ENCODE peak calls at places on chromosome 7, in ten cellular contexts. One of them, this sample, is unnamed.

GRCh38 chr7:41977165-41977651 is 259.8 kb downstream of the GLI3 start:
- DNase-seq in HCEC 1CT: peak; percentile 59
- DNase-seq in glutamatergic neuron: no peak
- DNase-seq in BJ: no peak
- DNase-seq in occipital lobe: no peak
- DNase-seq in activated T-helper 1 cell treated with Interleukin-2 at 50 U/mL for 16 hours: no peak
- DNase-seq in EL: peak; percentile 56
- DNase-seq in BE2C: no peak
- DNase-seq in activated CD4-positive, alpha-beta T cell treated with anti-CD3 and anti-CD28 coated beads, Interleukin-2, amount 50 U/mL, for 4 hours: no peak
- DNase-seq in HFF-Myc: no peak
- DNase-seq in this sample: no peak

GRCh38 chr7:157513682-157514081 is 176.9 kb downstream of the DNAJB6 start:
- DNase-seq in BE2C: no peak
- DNase-seq in HFF-Myc: no peak
- DNase-seq in HCEC 1CT: no peak
- DNase-seq in EL: no peak
- DNase-seq in activated T-helper 1 cell treated with Interleukin-2 at 50 U/mL for 16 hours: no peak
- DNase-seq in BJ: no peak
- DNase-seq in activated CD4-positive, alpha-beta T cell treated with anti-CD3 and anti-CD28 coated beads, Interleukin-2, amount 50 U/mL, for 4 hours: no peak
- DNase-seq in occipital lobe: no peak
- DNase-seq in glutamatergic neuron: no peak
- DNase-seq in this sample: no peak

GRCh38 chr7:34059551-34059840 is 154.2 kb downstream of the BMPER start:
- DNase-seq in EL: peak; percentile 40
- DNase-seq in activated CD4-positive, alpha-beta T cell treated with anti-CD3 and anti-CD28 coated beads, Interleukin-2, amount 50 U/mL, for 4 hours: no peak
- DNase-seq in BJ: no peak
- DNase-seq in occipital lobe: no peak
- DNase-seq in glutamatergic neuron: no peak
- DNase-seq in HFF-Myc: no peak
- DNase-seq in BE2C: no peak
- DNase-seq in activated T-helper 1 cell treated with Interleukin-2 at 50 U/mL for 16 hours: no peak
- DNase-seq in HCEC 1CT: no peak
- DNase-seq in this sample: no peak

GRCh38 chr7:83677180-83677866 is 28.4 kb upstream of the SEMA3E start:
- DNase-seq in activated CD4-positive, alpha-beta T cell treated with anti-CD3 and anti-CD28 coated beads, Interleukin-2, amount 50 U/mL, for 4 hours: no peak
- DNase-seq in glutamatergic neuron: no peak
- DNase-seq in HFF-Myc: peak; percentile 93
- DNase-seq in activated T-helper 1 cell treated with Interleukin-2 at 50 U/mL for 16 hours: no peak
- DNase-seq in HCEC 1CT: peak; percentile 95
- DNase-seq in occipital lobe: no peak
- DNase-seq in EL: peak; percentile 90
- DNase-seq in BJ: peak; percentile 54
- DNase-seq in BE2C: peak; percentile 65
- DNase-seq in this sample: no peak

GRCh38 chr7:20350518-20350951 is 19.8 kb downstream of the ITGB8 start:
- DNase-seq in HFF-Myc: no peak
- DNase-seq in BJ: no peak
- DNase-seq in activated CD4-positive, alpha-beta T cell treated with anti-CD3 and anti-CD28 coated beads, Interleukin-2, amount 50 U/mL, for 4 hours: no peak
- DNase-seq in glutamatergic neuron: no peak
- DNase-seq in BE2C: no peak
- DNase-seq in EL: no peak
- DNase-seq in HCEC 1CT: no peak
- DNase-seq in occipital lobe: peak; percentile 40
- DNase-seq in activated T-helper 1 cell treated with Interleukin-2 at 50 U/mL for 16 hours: no peak
- DNase-seq in this sample: no peak

GRCh38 chr7:133230591-133231194 is 22.2 kb upstream of the EXOC4 start:
- DNase-seq in BE2C: peak; percentile 59
- DNase-seq in BJ: peak; percentile 5
- DNase-seq in HCEC 1CT: peak; percentile 29
- DNase-seq in activated T-helper 1 cell treated with Interleukin-2 at 50 U/mL for 16 hours: no peak
- DNase-seq in HFF-Myc: peak; percentile 52
- DNase-seq in occipital lobe: peak; percentile 1
- DNase-seq in activated CD4-positive, alpha-beta T cell treated with anti-CD3 and anti-CD28 coated beads, Interleukin-2, amount 50 U/mL, for 4 hours: peak; percentile 20
- DNase-seq in EL: peak; percentile 51
- DNase-seq in glutamatergic neuron: peak; percentile 51
- DNase-seq in this sample: no peak

GRCh38 chr7:11623093-11623678 is 208.8 kb downstream of the THSD7A start:
- DNase-seq in activated CD4-positive, alpha-beta T cell treated with anti-CD3 and anti-CD28 coated beads, Interleukin-2, amount 50 U/mL, for 4 hours: no peak
- DNase-seq in EL: no peak
- DNase-seq in BJ: no peak
- DNase-seq in BE2C: no peak
- DNase-seq in activated T-helper 1 cell treated with Interleukin-2 at 50 U/mL for 16 hours: no peak
- DNase-seq in HCEC 1CT: no peak
- DNase-seq in HFF-Myc: no peak
- DNase-seq in occipital lobe: no peak
- DNase-seq in glutamatergic neuron: no peak
- DNase-seq in this sample: no peak

GRCh38 chr7:37738338-37738737 is 54.8 kb downstream of the GPR141 start:
- DNase-seq in HFF-Myc: no peak
- DNase-seq in glutamatergic neuron: no peak
- DNase-seq in BE2C: no peak
- DNase-seq in activated CD4-positive, alpha-beta T cell treated with anti-CD3 and anti-CD28 coated beads, Interleukin-2, amount 50 U/mL, for 4 hours: no peak
- DNase-seq in HCEC 1CT: no peak
- DNase-seq in occipital lobe: no peak
- DNase-seq in BJ: no peak
- DNase-seq in activated T-helper 1 cell treated with Interleukin-2 at 50 U/mL for 16 hours: no peak
- DNase-seq in EL: no peak
- DNase-seq in this sample: no peak

GRCh38 chr7:129295015-129295423 is 70.2 kb downstream of the AHCYL2 start:
- DNase-seq in glutamatergic neuron: no peak
- DNase-seq in activated CD4-positive, alpha-beta T cell treated with anti-CD3 and anti-CD28 coated beads, Interleukin-2, amount 50 U/mL, for 4 hours: no peak
- DNase-seq in HFF-Myc: no peak
- DNase-seq in EL: peak; percentile 3
- DNase-seq in BE2C: peak; percentile 27
- DNase-seq in occipital lobe: no peak
- DNase-seq in BJ: no peak
- DNase-seq in HCEC 1CT: peak; percentile 9
- DNase-seq in activated T-helper 1 cell treated with Interleukin-2 at 50 U/mL for 16 hours: no peak
- DNase-seq in this sample: no peak

GRCh38 chr7:116726713-116727431 is 54.9 kb downstream of the MET start:
- DNase-seq in BJ: no peak
- DNase-seq in activated T-helper 1 cell treated with Interleukin-2 at 50 U/mL for 16 hours: no peak
- DNase-seq in BE2C: no peak
- DNase-seq in occipital lobe: no peak
- DNase-seq in glutamatergic neuron: no peak
- DNase-seq in HFF-Myc: no peak
- DNase-seq in activated CD4-positive, alpha-beta T cell treated with anti-CD3 and anti-CD28 coated beads, Interleukin-2, amount 50 U/mL, for 4 hours: no peak
- DNase-seq in HCEC 1CT: no peak
- DNase-seq in EL: no peak
- DNase-seq in this sample: no peak

GRCh38 chr7:46071076-46071475 is 150.0 kb upstream of the IGFBP3 start:
- DNase-seq in glutamatergic neuron: no peak
- DNase-seq in BJ: no peak
- DNase-seq in HCEC 1CT: peak; percentile 9
- DNase-seq in BE2C: no peak
- DNase-seq in HFF-Myc: no peak
- DNase-seq in activated CD4-positive, alpha-beta T cell treated with anti-CD3 and anti-CD28 coated beads, Interleukin-2, amount 50 U/mL, for 4 hours: no peak
- DNase-seq in occipital lobe: no peak
- DNase-seq in EL: no peak
- DNase-seq in activated T-helper 1 cell treated with Interleukin-2 at 50 U/mL for 16 hours: no peak
- DNase-seq in this sample: no peak

GRCh38 chr7:112500619-112501018 is 19.8 kb downstream of the LSMEM1 start:
- DNase-seq in EL: no peak
- DNase-seq in activated T-helper 1 cell treated with Interleukin-2 at 50 U/mL for 16 hours: no peak
- DNase-seq in HCEC 1CT: no peak
- DNase-seq in HFF-Myc: no peak
- DNase-seq in occipital lobe: no peak
- DNase-seq in BJ: no peak
- DNase-seq in glutamatergic neuron: no peak
- DNase-seq in activated CD4-positive, alpha-beta T cell treated with anti-CD3 and anti-CD28 coated beads, Interleukin-2, amount 50 U/mL, for 4 hours: no peak
- DNase-seq in BE2C: no peak
- DNase-seq in this sample: no peak

GRCh38 chr7:144982133-144982532 is 146.3 kb upstream of the TPK1 start:
- DNase-seq in HFF-Myc: no peak
- DNase-seq in activated T-helper 1 cell treated with Interleukin-2 at 50 U/mL for 16 hours: no peak
- DNase-seq in HCEC 1CT: no peak
- DNase-seq in BE2C: no peak
- DNase-seq in occipital lobe: no peak
- DNase-seq in activated CD4-positive, alpha-beta T cell treated with anti-CD3 and anti-CD28 coated beads, Interleukin-2, amount 50 U/mL, for 4 hours: no peak
- DNase-seq in EL: no peak
- DNase-seq in glutamatergic neuron: no peak
- DNase-seq in BJ: no peak
- DNase-seq in this sample: no peak

GRCh38 chr7:21902240-21902639 is 43.5 kb downstream of the CDCA7L start:
- DNase-seq in activated T-helper 1 cell treated with Interleukin-2 at 50 U/mL for 16 hours: no peak
- DNase-seq in HFF-Myc: no peak
- DNase-seq in glutamatergic neuron: no peak
- DNase-seq in activated CD4-positive, alpha-beta T cell treated with anti-CD3 and anti-CD28 coated beads, Interleukin-2, amount 50 U/mL, for 4 hours: no peak
- DNase-seq in BJ: peak; percentile 11
- DNase-seq in occipital lobe: no peak
- DNase-seq in BE2C: no peak
- DNase-seq in HCEC 1CT: peak; percentile 53
- DNase-seq in EL: peak; percentile 82
- DNase-seq in this sample: no peak

GRCh38 chr7:36084485-36085091 is 68.5 kb upstream of the EEPD1 start:
- DNase-seq in activated CD4-positive, alpha-beta T cell treated with anti-CD3 and anti-CD28 coated beads, Interleukin-2, amount 50 U/mL, for 4 hours: no peak
- DNase-seq in EL: peak; percentile 17
- DNase-seq in HCEC 1CT: no peak
- DNase-seq in glutamatergic neuron: peak; percentile 69
- DNase-seq in BE2C: peak; percentile 68
- DNase-seq in activated T-helper 1 cell treated with Interleukin-2 at 50 U/mL for 16 hours: no peak
- DNase-seq in occipital lobe: peak; percentile 13
- DNase-seq in HFF-Myc: peak; percentile 5
- DNase-seq in BJ: peak; percentile 14
- DNase-seq in this sample: no peak

GRCh38 chr7:24574365-24574764 is 1.1 kb downstream of the PALS2 start:
- DNase-seq in glutamatergic neuron: no peak
- DNase-seq in HFF-Myc: no peak
- DNase-seq in EL: peak; percentile 29
- DNase-seq in activated T-helper 1 cell treated with Interleukin-2 at 50 U/mL for 16 hours: no peak
- DNase-seq in occipital lobe: peak; percentile 14
- DNase-seq in BJ: no peak
- DNase-seq in HCEC 1CT: peak; percentile 12
- DNase-seq in BE2C: no peak
- DNase-seq in activated CD4-positive, alpha-beta T cell treated with anti-CD3 and anti-CD28 coated beads, Interleukin-2, amount 50 U/mL, for 4 hours: no peak
- DNase-seq in this sample: no peak

GRCh38 chr7:132213583-132213982 is 362.7 kb downstream of the PLXNA4 start:
- DNase-seq in HFF-Myc: no peak
- DNase-seq in occipital lobe: no peak
- DNase-seq in activated CD4-positive, alpha-beta T cell treated with anti-CD3 and anti-CD28 coated beads, Interleukin-2, amount 50 U/mL, for 4 hours: no peak
- DNase-seq in glutamatergic neuron: no peak
- DNase-seq in activated T-helper 1 cell treated with Interleukin-2 at 50 U/mL for 16 hours: no peak
- DNase-seq in HCEC 1CT: no peak
- DNase-seq in BE2C: no peak
- DNase-seq in BJ: no peak
- DNase-seq in EL: no peak
- DNase-seq in this sample: no peak

GRCh38 chr7:128406147-128406985 is 3.4 kb downstream of the IMPDH1 start:
- DNase-seq in HFF-Myc: no peak
- DNase-seq in HCEC 1CT: no peak
- DNase-seq in BJ: no peak
- DNase-seq in activated CD4-positive, alpha-beta T cell treated with anti-CD3 and anti-CD28 coated beads, Interleukin-2, amount 50 U/mL, for 4 hours: no peak
- DNase-seq in EL: no peak
- DNase-seq in activated T-helper 1 cell treated with Interleukin-2 at 50 U/mL for 16 hours: no peak
- DNase-seq in glutamatergic neuron: no peak
- DNase-seq in occipital lobe: no peak
- DNase-seq in BE2C: no peak
- DNase-seq in this sample: no peak